ENCODE peak calls at places on chromosome 6, in five cellular contexts. J is mammary epithelial cell; X is CD8-positive, alpha-beta T cell; Q is SJSA1; B is DND-41. N is an unnamed sample. For H3K36me3, the result is how much of the 10 kb centered on the place peaks cover.

GRCh38 chr6:168007592-168008338 is 10.3 kb downstream of the KIF25 start:
- DNase-seq in J (peak), X (no peak), Q (peak), B (no peak), N (no peak)

GRCh38 chr6:151493495-151494234 is at the start of gene CCDC170:
- DNase-seq in J (no peak), X (no peak), Q (peak), B (no peak), N (no peak)

GRCh38 chr6:28643017-28643740 is 117.5 kb downstream of the GPX5 start:
- DNase-seq in J (peak), X (no peak), Q (peak), B (no peak), N (no peak)

GRCh38 chr6:2524090-2524489 is 226.6 kb downstream of the MYLK4 start:
- DNase-seq in J (no peak), X (no peak), Q (peak), B (peak), N (peak)

GRCh38 chr6:26022166-26022510 is 59.5 kb downstream of the TRIM38 start:
- DNase-seq in J (peak), X (no peak), Q (peak), B (peak), N (peak)

GRCh38 chr6:152170702-152171667 is 363.5 kb downstream of the ESR1 start:
- DNase-seq in J (no peak), X (no peak), Q (no peak), B (no peak), N (no peak)

GRCh38 chr6:27890351-27891299 is 21.6 kb downstream of the OR2B2 start:
- DNase-seq in J (peak), X (peak), Q (peak), B (peak), N (peak)

GRCh38 chr6:147063469-147064031 is 140.7 kb upstream of the STXBP5 start:
- DNase-seq in J (peak), X (no peak), Q (no peak), B (no peak), N (no peak)

GRCh38 chr6:108497883-108498282 is 62.8 kb upstream of the FOXO3 start:
- DNase-seq in J (peak), X (no peak), Q (no peak), B (peak), N (peak)

GRCh38 chr6:147126618-147127022 is 77.6 kb upstream of the STXBP5 start:
- DNase-seq in J (no peak), X (no peak), Q (no peak), B (no peak), N (no peak)

GRCh38 chr6:134707342-134707982 is 242.4 kb downstream of the ALDH8A1 start:
- DNase-seq in J (peak), X (no peak), Q (no peak), B (no peak), N (no peak)

GRCh38 chr6:158812611-158813010 is 6.6 kb downstream of the EZR start:
- DNase-seq in J (peak), X (no peak), Q (no peak), B (no peak), N (no peak)

GRCh38 chr6:169286961-169287360 is 33.3 kb upstream of the THBS2 start:
- DNase-seq in J (no peak), X (no peak), Q (no peak), B (no peak), N (no peak)

GRCh38 chr6:137259349-137259748 is 40.2 kb upstream of the IFNGR1 start:
- DNase-seq in J (peak), X (no peak), Q (no peak), B (no peak), N (no peak)

GRCh38 chr6:37480118-37480736 is 19.5 kb downstream of the CCDC167 start:
- DNase-seq in J (peak), X (no peak), Q (no peak), B (no peak), N (no peak)

GRCh38 chr6:37482356-37483292 is 17.1 kb downstream of the CCDC167 start:
- DNase-seq in J (no peak), X (no peak), Q (no peak), B (no peak), N (no peak)

GRCh38 chr6:37481793-37482192 is 17.9 kb downstream of the CCDC167 start:
- DNase-seq in J (no peak), X (no peak), Q (no peak), B (no peak), N (no peak)

GRCh38 chr6:37479266-37479854 is 20.3 kb downstream of the CCDC167 start:
- DNase-seq in J (no peak), X (no peak), Q (no peak), B (no peak), N (no peak)

DNA sequence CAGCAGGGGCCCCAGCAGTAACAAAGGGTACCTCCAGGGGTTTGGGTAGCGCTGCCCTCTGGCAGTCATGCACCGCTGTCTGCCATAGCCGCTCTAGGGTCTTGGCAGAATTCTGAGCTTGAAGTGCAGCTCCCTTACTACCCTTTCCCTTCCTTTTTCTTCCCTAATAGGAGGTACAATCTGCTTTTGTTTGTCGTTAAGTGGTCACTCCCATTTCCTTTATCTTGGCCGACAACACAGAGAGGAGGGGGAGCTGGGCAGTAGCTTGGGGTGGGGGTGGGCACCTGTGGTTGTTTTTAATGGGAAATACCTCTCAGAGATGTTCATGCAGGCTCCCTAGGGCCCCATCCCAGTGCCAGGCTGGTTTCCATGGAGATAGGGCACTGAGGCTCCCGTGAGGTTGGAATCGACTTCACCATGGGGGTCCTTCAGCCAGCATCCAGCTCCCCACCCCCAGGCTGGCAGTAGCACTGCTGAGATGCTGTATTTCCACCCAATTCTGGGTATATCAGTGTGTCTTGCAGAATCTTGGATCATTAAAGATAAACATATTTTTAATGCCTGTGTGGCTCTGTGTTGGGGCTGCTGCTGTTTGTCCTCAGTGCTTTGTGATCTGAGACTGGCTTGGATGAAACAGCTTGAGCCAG is 18.6 kb downstream of the CCDC167 start:
- DNase-seq in J (no peak), X (no peak), Q (no peak), B (no peak), N (no peak)
- H3K36me3 ChIP-seq in J (under half), X (under half), Q (half or more), B (half or more), N (half or more)

GRCh38 chr6:33686225-33686742 is 25.2 kb downstream of the UQCC2 start:
- DNase-seq in J (no peak), X (no peak), Q (no peak), B (no peak), N (no peak)

GRCh38 chr6:33686981-33687975 is 24.2 kb downstream of the UQCC2 start:
- DNase-seq in J (no peak), X (no peak), Q (no peak), B (no peak), N (no peak)

GRCh38 chr6:33689148-33689494 is 22.4 kb downstream of the UQCC2 start:
- DNase-seq in J (no peak), X (no peak), Q (no peak), B (no peak), N (no peak)

GRCh38 chr6:33688451-33689147 is 22.9 kb downstream of the UQCC2 start:
- DNase-seq in J (no peak), X (no peak), Q (no peak), B (no peak), N (no peak)

DNA sequence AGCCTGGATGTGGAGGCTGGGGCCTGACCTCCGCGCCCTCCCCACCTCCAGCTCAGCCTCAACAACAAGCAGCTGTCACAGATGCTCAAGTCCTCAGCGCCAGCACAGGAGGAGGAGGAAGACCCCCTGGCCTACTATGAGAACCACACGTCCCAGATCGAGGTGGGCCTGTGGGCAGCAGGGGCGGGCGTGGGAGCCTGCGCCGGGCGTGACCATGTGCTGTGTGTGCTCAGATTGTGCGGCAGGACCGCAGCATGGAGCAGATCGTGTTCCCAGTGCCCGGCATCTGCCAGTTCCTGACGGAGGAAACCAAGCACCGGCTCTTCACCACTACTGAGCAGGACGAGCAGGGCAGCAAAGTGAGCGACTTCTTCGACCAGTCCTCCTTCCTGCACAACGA is 23.5 kb downstream of the UQCC2 start:
- DNase-seq in J (no peak), X (no peak), Q (no peak), B (no peak), N (no peak)
- H3K36me3 ChIP-seq in J (under half), X (half or more), Q (half or more), B (half or more), N (half or more)

DNA sequence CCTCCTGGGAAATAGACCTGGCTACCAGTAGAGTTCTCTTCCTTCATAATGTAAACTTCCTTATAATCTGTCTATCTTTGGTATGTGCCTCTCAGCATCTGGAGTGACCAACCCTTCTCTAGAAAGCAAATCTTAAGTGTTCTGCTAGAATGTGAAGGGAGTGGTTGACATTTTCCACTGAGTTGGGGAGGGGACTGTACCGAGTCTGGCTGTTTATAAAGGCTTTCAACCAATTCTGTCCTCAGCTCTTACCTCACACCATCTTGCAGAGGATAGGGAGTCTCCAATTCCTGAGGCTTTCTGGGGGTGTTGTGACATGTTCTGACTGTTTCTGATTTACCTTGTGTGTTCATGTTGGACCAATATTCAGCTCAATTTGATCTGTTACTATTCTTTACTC is 39.6 kb downstream of the FAM217A start:
- DNase-seq in J (no peak), X (no peak), Q (no peak), B (no peak), N (no peak)
- H3K36me3 ChIP-seq in J (under half), X (half or more), Q (half or more), B (half or more), N (half or more)

GRCh38 chr6:36970892-36971842 is 14.8 kb downstream of the MTCH1 start:
- DNase-seq in J (no peak), X (no peak), Q (no peak), B (no peak), N (no peak)
- H3K36me3 ChIP-seq in J (under half), X (half or more), Q (half or more), B (half or more), N (half or more)

GRCh38 chr6:160005211-160005610 is 36.3 kb downstream of the IGF2R start:
- DNase-seq in J (no peak), X (no peak), Q (no peak), B (no peak), N (no peak)
- H3K36me3 ChIP-seq in J (under half), X (under half), Q (under half), B (half or more), N (under half)

DNA sequence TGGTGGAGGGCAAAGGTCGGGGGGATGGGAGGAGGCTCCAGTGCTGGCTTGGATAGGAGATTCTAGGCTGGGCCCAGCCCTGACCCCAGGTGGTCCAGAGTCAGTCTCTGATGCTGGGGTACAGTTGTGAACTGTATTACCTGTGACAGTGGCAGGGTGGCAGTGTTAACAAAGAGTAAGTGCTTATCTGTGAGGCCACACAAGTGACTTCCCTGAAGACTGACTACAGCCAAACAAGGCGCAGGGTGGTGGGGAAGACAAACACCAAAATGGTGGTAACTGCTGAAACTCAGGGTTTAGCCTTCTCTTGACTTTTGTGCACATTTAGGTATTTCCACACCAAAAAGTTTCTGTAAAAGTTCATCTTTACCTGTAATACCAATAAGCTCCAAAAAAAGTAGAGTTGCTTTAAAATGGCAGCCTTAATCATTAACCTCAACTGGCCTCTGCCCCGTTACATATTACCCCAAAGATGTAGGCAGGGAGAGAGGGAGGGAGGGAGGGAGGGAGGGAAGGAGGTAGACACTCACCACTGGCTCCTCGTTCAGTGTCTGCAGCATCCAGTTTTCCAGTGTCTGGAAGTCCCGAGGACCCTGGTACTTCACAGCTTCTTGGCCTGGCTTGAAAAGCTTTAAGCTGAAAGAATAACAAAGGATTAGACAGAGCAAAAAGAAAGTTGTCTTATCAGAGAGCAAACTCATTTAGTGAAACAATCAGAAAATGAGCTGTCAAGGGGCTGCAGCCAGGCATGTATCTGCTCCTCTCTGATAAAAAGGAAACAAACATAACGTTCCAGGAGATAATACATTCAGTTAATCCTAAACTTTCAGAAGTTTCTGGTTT is 11.3 kb downstream of the TXNDC5 start:
- DNase-seq in J (no peak), X (no peak), Q (no peak), B (no peak), N (peak)
- H3K36me3 ChIP-seq in J (under half), X (under half), Q (half or more), B (half or more), N (half or more)